ENCODE peak calls at places on chromosomes 2 and 18, in six cellular contexts. O, C, M, E, K and N are unnamed samples.

GRCh38 chr2:241224851-241225438 is 36.5 kb downstream of the ANO7 start:
- DNase-seq in O (no peak), C (no peak), M (no peak), E (no peak), K (no peak), N (no peak)

GRCh38 chr2:126781206-126781605 is 117.5 kb upstream of the TEX51 start:
- DNase-seq in O (no peak), C (no peak), M (no peak), E (no peak), K (no peak), N (no peak)

GRCh38 chr18:63788447-63789096 is 13.4 kb downstream of the SERPINB7 start:
- DNase-seq in O (peak), C (no peak), M (peak), E (no peak), K (peak), N (peak)

GRCh38 chr2:220075835-220076234 is 448.4 kb downstream of the SLC4A3 start:
- DNase-seq in O (peak), C (no peak), M (no peak), E (no peak), K (no peak), N (no peak)

GRCh38 chr2:70828115-70828514 is 7.5 kb downstream of the CD207 start:
- DNase-seq in O (no peak), C (no peak), M (no peak), E (no peak), K (no peak), N (no peak)

GRCh38 chr2:202032841-202033316 is 776 bp upstream of the FZD7 start:
- DNase-seq in O (peak), C (peak), M (peak), E (no peak), K (no peak), N (peak)

GRCh38 chr2:109382236-109382930 is 231.4 kb downstream of the SEPTIN10 start:
- DNase-seq in O (no peak), C (no peak), M (peak), E (no peak), K (no peak), N (no peak)

GRCh38 chr2:168766600-168766999 is 35.8 kb upstream of the NOSTRIN start:
- DNase-seq in O (no peak), C (no peak), M (no peak), E (no peak), K (no peak), N (no peak)

DNA sequence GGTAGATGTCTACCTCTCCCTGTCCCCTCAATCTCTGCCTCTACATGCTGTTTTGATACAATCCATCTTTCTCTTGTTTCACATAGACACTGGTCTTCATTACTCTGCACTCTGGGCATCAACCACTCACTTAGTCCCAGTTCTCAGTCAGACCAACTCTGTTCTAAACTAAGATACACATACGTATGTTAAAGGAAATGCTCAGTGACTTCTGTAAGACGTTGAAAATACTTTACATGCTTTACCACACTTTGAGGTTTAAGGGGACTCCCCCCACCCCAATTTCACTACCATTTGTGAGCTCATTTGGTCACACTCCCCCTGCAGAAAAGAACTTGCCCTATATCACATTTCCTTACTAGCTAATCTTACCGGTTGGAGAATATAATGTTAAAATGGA is 497.4 kb downstream of the TGIF1 start:
- DNase-seq in O (no peak), C (no peak), M (no peak), E (no peak), K (no peak), N (no peak)
- H2AFZ ChIP-seq in O (no peak), C (no peak), M (no peak), E (no peak), K (no peak), N (no peak)

DNA sequence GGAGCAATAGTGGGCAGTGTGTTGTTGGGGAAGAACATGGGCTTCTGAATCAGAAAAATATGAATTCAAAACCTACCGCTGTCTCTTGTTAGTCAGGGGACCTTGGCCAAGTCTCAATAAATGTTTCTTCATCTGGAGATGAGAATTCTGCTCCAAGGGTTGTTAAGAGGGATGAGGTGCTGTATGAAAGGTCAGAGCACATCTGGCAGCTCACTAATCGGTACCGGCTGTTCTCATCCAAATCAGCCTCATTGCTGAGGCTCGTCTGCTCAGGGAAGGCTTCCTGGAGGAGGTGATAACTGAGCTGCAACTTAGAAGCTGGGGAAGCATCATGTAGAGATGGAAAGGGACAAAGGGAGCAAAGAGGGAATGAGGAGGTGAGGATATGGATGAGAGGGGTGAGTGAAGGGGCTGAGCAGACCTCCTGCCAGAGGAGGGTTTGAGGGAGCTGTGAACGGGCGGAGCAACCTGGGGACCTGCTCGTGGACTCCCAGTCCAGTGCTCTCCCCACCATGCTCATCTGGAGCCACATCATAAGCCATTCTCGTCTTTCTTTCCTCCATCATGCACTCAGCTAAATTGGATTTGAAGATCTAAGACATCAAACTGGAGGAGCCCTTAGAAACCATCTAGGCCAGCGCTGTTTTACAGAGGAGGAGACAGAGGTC is 47.4 kb downstream of the GREB1 start:
- DNase-seq in O (peak), C (no peak), M (no peak), E (no peak), K (no peak), N (no peak)
- H2AFZ ChIP-seq in O (no peak), C (no peak), M (no peak), E (no peak), K (no peak), N (no peak)

DNA sequence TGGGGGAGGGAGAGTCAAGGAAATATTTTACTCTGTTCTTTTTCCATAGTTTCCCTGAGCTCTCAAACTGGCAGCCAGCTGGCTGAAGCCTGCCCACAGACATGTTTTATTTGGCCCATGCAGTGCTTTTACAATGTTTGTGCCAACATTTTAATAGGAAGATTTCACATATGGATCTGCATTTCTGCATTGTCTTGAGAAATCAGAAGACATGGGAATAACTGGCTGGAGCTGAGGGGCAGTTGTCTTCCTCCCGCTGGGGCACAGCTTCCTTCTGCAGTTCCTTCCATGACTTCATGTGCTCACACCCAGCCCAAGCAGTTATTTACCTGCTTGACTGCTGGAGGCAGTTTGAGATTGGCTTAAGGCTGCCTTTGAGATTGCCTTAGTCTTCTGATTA is 74.4 kb downstream of the PLCL1 start:
- DNase-seq in O (no peak), C (no peak), M (no peak), E (no peak), K (peak), N (no peak)
- H2AFZ ChIP-seq in O (no peak), C (no peak), M (no peak), E (no peak), K (no peak), N (no peak)

DNA sequence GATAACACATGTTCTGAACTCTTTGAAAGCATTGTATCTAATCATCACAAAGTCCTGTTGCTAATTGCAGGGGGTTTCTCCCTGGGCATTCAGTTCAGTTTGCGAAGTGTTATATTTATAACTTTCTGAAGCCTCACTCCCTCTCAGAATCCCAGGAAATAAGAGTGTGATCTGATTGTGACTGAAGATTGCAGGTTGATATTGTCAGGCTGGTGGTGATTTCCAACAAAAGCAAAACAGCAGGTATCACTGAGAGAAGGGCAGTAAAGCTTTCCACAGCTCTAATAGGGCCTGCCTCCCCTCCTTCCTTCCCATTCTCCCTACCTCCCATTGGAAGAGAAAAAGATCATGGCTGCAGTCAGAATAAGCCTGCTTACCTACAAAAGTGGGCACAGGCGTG is 466.7 kb upstream of the FSHR start:
- DNase-seq in O (no peak), C (no peak), M (no peak), E (no peak), K (no peak), N (no peak)
- H2AFZ ChIP-seq in O (no peak), C (no peak), M (no peak), E (no peak), K (no peak), N (no peak)

DNA sequence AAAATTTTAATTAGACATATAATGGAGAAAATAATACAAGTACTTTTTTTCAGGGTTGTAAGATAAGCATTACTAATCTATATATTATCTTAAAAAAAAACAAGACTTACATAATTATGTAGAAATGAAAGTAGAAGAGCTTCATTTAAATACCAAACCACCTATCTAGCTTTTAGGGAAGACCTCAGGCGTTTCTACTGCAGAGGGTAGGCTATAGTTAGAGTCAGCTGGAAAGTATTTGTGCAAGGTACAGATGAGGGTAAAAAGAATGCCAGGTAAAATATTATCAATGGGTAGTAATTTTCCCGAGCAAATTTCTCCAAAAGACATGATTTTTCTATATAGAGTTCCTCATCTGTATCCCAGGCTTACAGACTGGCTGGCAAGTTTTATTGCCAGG is 30.5 kb upstream of the SLC39A10 start:
- DNase-seq in O (no peak), C (no peak), M (no peak), E (no peak), K (no peak), N (no peak)
- H2AFZ ChIP-seq in O (no peak), C (no peak), M (no peak), E (no peak), K (no peak), N (no peak)